ENCODE peak calls at places on chromosomes 5 and 9, in five cellular contexts. E is astrocyte, H is lung, K is heart left ventricle, V is Peyer's patch. Q is an unnamed sample. For H3K36me3 and H3K9me3, the result is how much of the 10 kb centered on the place peaks cover.

GRCh38 chr5:25991639-25992038 is 1046.7 kb downstream of the CDH9 start:
- DNase-seq in V (no peak), H (no peak), K (no peak), E (no peak), Q (no peak)

GRCh38 chr5:127962491-127962890 is 121.1 kb upstream of the SLC12A2 start:
- DNase-seq in E (no peak), H (no peak), K (no peak), V (no peak), Q (no peak)

GRCh38 chr9:124800306-124801259 is 23.6 kb downstream of the OLFML2A start:
- DNase-seq in V (no peak), K (peak), H (peak), E (peak), Q (no peak)

GRCh38 chr5:135429326-135429725 is 17.8 kb downstream of the DCANP1 start:
- DNase-seq in H (no peak), E (peak), K (peak), V (no peak), Q (no peak)

GRCh38 chr9:105257767-105258166 is 13.3 kb downstream of the SLC44A1 start:
- DNase-seq in E (no peak), H (no peak), V (no peak), K (no peak), Q (no peak)

GRCh38 chr5:178320281-178320855 is 87.8 kb upstream of the PHYKPL start:
- DNase-seq in H (no peak), K (no peak), E (no peak), V (peak), Q (no peak)

GRCh38 chr9:132031869-132032583 is 47.6 kb downstream of the MED27 start:
- DNase-seq in E (no peak), V (no peak), K (no peak), H (no peak), Q (no peak)

GRCh38 chr5:9104576-9105339 is 441.1 kb downstream of the SEMA5A start:
- DNase-seq in E (peak), K (no peak), V (no peak), H (no peak), Q (no peak)

GRCh38 chr9:130128251-130128650 is 44.0 kb upstream of the NCS1 start:
- DNase-seq in K (no peak), V (peak), H (no peak), E (no peak), Q (no peak)

GRCh38 chr5:17897776-17898175 is 263.5 kb downstream of the TAF11L14 start:
- DNase-seq in V (no peak), E (no peak), K (no peak), H (no peak), Q (no peak)

GRCh38 chr5:171681667-171682066 is 104.0 kb upstream of the SMIM23 start:
- DNase-seq in K (no peak), E (peak), V (no peak), H (no peak), Q (no peak)

GRCh38 chr5:60687927-60688720 is 11.8 kb downstream of the DEPDC1B start:
- DNase-seq in V (no peak), K (no peak), H (no peak), E (peak), Q (no peak)

GRCh38 chr5:59496524-59497134 is 396.9 kb downstream of the PDE4D start:
- DNase-seq in H (no peak), K (no peak), E (no peak), V (peak), Q (no peak)

GRCh38 chr5:22678886-22679285 is 174.3 kb downstream of the CDH12 start:
- DNase-seq in E (no peak), V (no peak), H (no peak), K (no peak), Q (no peak)

GRCh38 chr9:86503281-86503680 is 149.1 kb upstream of the TUT7 start:
- DNase-seq in V (no peak), K (no peak), E (no peak), H (no peak), Q (no peak)

GRCh38 chr5:33794550-33795300 is 97.1 kb downstream of the ADAMTS12 start:
- DNase-seq in E (peak), H (no peak), V (no peak), K (no peak), Q (no peak)

GRCh38 chr9:4430492-4431261 is 59.6 kb upstream of the SLC1A1 start:
- DNase-seq in K (no peak), E (peak), V (no peak), H (no peak), Q (no peak)

GRCh38 chr9:133895335-133895734 is 96.8 kb downstream of the VAV2 start:
- DNase-seq in H (no peak), E (no peak), K (no peak), V (no peak), Q (no peak)

GRCh38 chr9:105187781-105188180 is 56.7 kb upstream of the SLC44A1 start:
- DNase-seq in H (no peak), E (peak), V (no peak), K (no peak), Q (no peak)

GRCh38 chr5:14685757-14686156 is 21.2 kb downstream of the OTULIN start:
- DNase-seq in E (peak), H (no peak), V (no peak), K (no peak), Q (no peak)

GRCh38 chr5:1901983-1902382 is 19.3 kb upstream of the IRX4 start:
- DNase-seq in E (no peak), K (no peak), V (no peak), H (no peak), Q (no peak)

GRCh38 chr5:72723584-72723983 is 92.9 kb upstream of the TNPO1 start:
- DNase-seq in H (no peak), E (no peak), V (no peak), K (no peak), Q (no peak)

GRCh38 chr5:143166661-143167420 is 236.6 kb downstream of the NR3C1 start:
- DNase-seq in H (no peak), K (no peak), V (no peak), E (no peak), Q (no peak)

GRCh38 chr9:30382271-30382670 is 2002.2 kb upstream of the ACO1 start:
- DNase-seq in H (no peak), V (no peak), E (no peak), K (no peak), Q (no peak)

DNA sequence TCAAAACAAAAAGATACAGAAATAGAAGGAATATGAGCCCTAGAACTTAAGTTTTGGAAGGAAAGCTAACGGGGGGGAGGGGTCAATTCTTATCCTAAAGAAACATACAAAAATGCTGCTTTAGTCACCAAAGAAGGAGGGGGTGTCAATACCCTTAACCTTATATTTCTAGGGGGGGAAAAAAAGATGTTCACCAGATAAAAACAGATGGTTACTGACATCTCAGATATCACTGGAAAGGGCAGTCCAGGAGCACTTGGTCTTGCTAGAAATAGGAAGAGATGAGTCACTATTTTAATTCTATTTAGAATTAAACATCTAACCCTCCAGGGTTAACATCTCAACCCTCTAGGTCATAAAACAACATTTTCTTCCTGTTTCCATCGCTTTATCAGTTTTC is 1.7 kb downstream of the DIAPH1 start:
- DNase-seq in K (no peak), H (no peak), E (no peak), V (no peak), Q (no peak)
- H3K36me3 ChIP-seq in K (under half), H (under half), E (under half), V (under half), Q (under half)

DNA sequence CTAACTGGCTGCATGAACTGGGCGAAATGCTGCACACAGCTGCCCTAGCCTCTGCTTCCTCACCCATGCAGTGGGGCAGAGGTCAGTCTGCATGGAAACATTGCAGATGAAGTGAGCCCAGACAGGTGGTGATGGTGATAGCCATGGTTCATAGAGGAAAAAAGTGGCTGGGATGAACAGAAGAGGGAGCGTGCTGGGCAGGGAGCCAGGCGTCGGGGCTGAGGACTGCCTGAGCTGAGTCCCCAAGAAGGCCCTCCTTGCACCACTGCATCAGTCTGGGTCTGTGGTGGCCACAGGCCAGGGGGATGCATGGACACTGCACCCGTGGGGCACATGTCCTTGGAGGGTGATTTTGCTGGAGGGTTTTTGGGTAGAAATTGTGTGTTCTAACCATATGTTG is 80.5 kb downstream of the AMBP start:
- DNase-seq in E (no peak), V (peak), K (no peak), H (no peak), Q (no peak)
- H3K9me3 ChIP-seq in E (under half), V (under half), K (under half), H (under half), Q (under half)

DNA sequence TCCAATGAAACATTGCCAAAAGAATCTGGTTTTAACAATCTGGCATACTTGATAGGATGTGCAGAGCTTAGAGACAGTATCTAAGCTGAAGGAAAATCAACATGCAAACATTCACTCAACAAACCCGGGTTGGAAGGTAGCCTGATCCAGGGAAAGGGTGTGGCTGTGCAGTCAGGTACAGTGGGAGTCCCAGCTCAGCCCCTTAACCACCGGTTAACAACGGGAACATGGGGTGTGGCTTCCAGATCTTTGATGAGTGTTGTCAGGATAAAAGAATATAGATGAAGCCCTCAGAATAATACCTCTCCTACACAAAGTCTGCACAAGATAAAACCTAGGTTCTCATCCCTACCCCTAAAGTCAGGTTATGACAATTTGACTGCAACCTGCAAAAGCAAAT is 127.3 kb downstream of the CDK5RAP2 start:
- DNase-seq in K (no peak), V (no peak), E (no peak), H (no peak), Q (no peak)
- H3K36me3 ChIP-seq in K (under half), V (under half), E (under half), H (under half), Q (under half)

GRCh38 chr5:40124367-40124766 is 555.3 kb upstream of the PTGER4 start:
- DNase-seq in E (no peak), H (no peak), V (no peak), K (no peak), Q (no peak)

DNA sequence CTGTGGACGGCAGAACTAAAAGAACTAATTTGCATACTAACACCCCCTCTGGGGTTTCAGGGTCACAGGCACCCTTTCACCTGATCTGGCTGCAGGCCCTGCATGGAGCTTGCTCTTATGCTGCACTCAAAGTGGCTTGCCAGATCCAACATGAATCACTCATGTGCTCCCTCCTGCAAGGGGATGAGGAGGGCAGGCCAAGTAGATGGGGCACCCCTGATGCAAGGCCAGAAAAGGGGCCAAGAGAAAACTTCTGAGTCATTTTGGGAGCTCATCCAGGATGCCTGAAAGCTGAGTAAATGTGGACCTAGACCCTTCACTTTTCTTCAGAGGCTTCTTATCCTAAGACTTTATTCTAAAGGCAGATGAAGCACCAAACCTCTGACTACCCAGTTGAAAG is 558.5 kb upstream of the PTGER4 start:
- DNase-seq in V (no peak), K (no peak), E (no peak), H (no peak), Q (no peak)
- H3K9me3 ChIP-seq in V (under half), K (under half), E (under half), H (under half), Q (under half)